ENCODE peak calls at places on chromosomes 16 and 17, in eight cellular contexts. Q is CD8-positive, alpha-beta memory T cell; P is A549; H is mesenchymal stem cell; T is stomach; W is uterus; A is MM.1S; K is upper lobe of right lung. S is an unnamed sample.

GRCh38 chr17:42827472-42827871 is 3.4 kb upstream of the BECN1 start:
- DNase-seq in Q (no peak), P (no peak), H (no peak), T (no peak), W (no peak), A (no peak), K (no peak), S (no peak)

GRCh38 chr17:70552982-70553334 is 383.6 kb downstream of the KCNJ2 start:
- DNase-seq in Q (no peak), P (no peak), H (no peak), T (no peak), W (no peak), A (no peak), K (no peak), S (no peak)

GRCh38 chr17:19937522-19937921 is 40.1 kb downstream of the AKAP10 start:
- DNase-seq in Q (no peak), P (no peak), H (peak; percentile 38), T (no peak), W (no peak), A (no peak), K (no peak), S (no peak)

GRCh38 chr17:71427801-71428200 is 693.0 kb upstream of the SOX9 start:
- DNase-seq in Q (no peak), P (no peak), H (peak; percentile 53), T (no peak), W (no peak), A (no peak), K (no peak), S (no peak)

GRCh38 chr17:52721932-52722331 is 563.4 kb upstream of the CA10 start:
- DNase-seq in Q (no peak), P (no peak), H (no peak), T (no peak), W (no peak), A (no peak), K (no peak), S (no peak)

GRCh38 chr16:82082097-82082496 is 47.0 kb downstream of the HSD17B2 start:
- DNase-seq in Q (no peak), P (no peak), H (no peak), T (no peak), W (no peak), A (no peak), K (no peak), S (no peak)

GRCh38 chr16:28326881-28327610 is 34.7 kb downstream of the SBK1 start:
- DNase-seq in Q (peak; percentile 59), P (peak; percentile 91), H (peak; percentile 56), T (peak; percentile 67), W (no peak), A (peak; percentile 73), K (peak; percentile 79), S (peak; percentile 80)

GRCh38 chr17:9346296-9346926 is 229.2 kb downstream of the STX8 start:
- DNase-seq in Q (no peak), P (no peak), H (peak; percentile 94), T (no peak), W (no peak), A (no peak), K (no peak), S (no peak)

GRCh38 chr17:48100591-48101011 is 677 bp downstream of the CBX1 start:
- DNase-seq in Q (no peak), P (peak; percentile 71), H (peak; percentile 74), T (peak; percentile 46), W (peak; percentile 62), A (no peak), K (peak; percentile 76), S (peak; percentile 87)

GRCh38 chr16:1330260-1330914 is 3.1 kb upstream of the BAIAP3 start:
- DNase-seq in Q (no peak), P (no peak), H (no peak), T (no peak), W (no peak), A (peak; percentile 20), K (no peak), S (no peak)

GRCh38 chr16:55666012-55666411 is 10.2 kb downstream of the SLC6A2 start:
- DNase-seq in Q (no peak), P (no peak), H (no peak), T (no peak), W (no peak), A (no peak), K (no peak), S (no peak)

GRCh38 chr17:60077672-60078519 is 825 bp downstream of the HEATR6 start:
- DNase-seq in Q (no peak), P (no peak), H (peak; percentile 77), T (no peak), W (no peak), A (no peak), K (no peak), S (no peak)

GRCh38 chr16:81493755-81494433 is 49.3 kb downstream of the CMIP start:
- DNase-seq in Q (no peak), P (peak; percentile 83), H (peak; percentile 79), T (peak; percentile 78), W (peak; percentile 52), A (no peak), K (no peak), S (peak; percentile 95)

GRCh38 chr16:21302898-21303528 is 24.9 kb upstream of the CRYM start:
- DNase-seq in Q (no peak), P (peak; percentile 35), H (peak; percentile 74), T (no peak), W (no peak), A (no peak), K (no peak), S (no peak)

GRCh38 chr16:66366433-66367299 is at the start of gene CDH5:
- DNase-seq in Q (no peak), P (no peak), H (no peak), T (no peak), W (peak; percentile 62), A (no peak), K (peak; percentile 74), S (peak; percentile 87)

GRCh38 chr16:72162105-72162680 is 9.8 kb downstream of the PMFBP1 start:
- DNase-seq in Q (no peak), P (no peak), H (peak; percentile 3), T (no peak), W (no peak), A (no peak), K (no peak), S (no peak)

GRCh38 chr17:68909066-68909465 is 46.1 kb downstream of the ABCA8 start:
- DNase-seq in Q (no peak), P (peak; percentile 14), H (peak; percentile 98), T (no peak), W (peak; percentile 83), A (no peak), K (no peak), S (no peak)

GRCh38 chr17:68906638-68907037 is 48.6 kb downstream of the ABCA8 start:
- DNase-seq in Q (no peak), P (no peak), H (peak; percentile 16), T (no peak), W (no peak), A (peak; percentile 7), K (no peak), S (no peak)

GRCh38 chr17:68910789-68911431 is 44.3 kb downstream of the ABCA8 start:
- DNase-seq in Q (no peak), P (no peak), H (no peak), T (no peak), W (no peak), A (no peak), K (no peak), S (peak; percentile 39)

GRCh38 chr17:68908045-68908444 is 47.1 kb downstream of the ABCA8 start:
- DNase-seq in Q (no peak), P (no peak), H (no peak), T (no peak), W (no peak), A (no peak), K (no peak), S (no peak)

GRCh38 chr17:68910256-68910705 is 44.9 kb downstream of the ABCA8 start:
- DNase-seq in Q (no peak), P (no peak), H (peak; percentile 29), T (no peak), W (peak; percentile 27), A (no peak), K (no peak), S (peak; percentile 39)
- H3K27ac ChIP-seq in Q (no peak overlapping the region), P (no peak overlapping the region), H (peak overlapping the region; percentile 13), T (peak overlapping the region; percentile 70), W (peak overlapping the region; percentile 67), A (no peak overlapping the region), K (no peak overlapping the region), S (no peak overlapping the region)

DNA sequence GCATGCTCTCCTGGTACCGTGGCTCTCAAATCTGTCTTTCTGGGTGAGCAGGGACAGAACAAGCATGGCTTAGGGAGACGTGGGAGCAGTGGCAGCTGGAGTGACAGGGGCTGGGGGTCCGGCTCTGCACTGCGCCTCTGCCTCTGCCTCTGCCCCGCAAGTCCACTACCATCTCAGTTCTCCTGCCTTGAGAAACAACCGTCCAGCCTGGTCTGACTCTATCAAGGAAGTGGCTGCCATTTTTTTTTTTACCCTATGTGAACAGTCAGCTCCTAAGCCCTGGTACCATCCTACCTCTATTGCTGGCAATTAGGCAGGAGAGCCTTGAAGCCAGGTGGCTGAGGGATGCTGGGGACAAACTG is 16.1 kb downstream of the HIC1 start:
- DNase-seq in Q (no peak), P (no peak), H (no peak), T (no peak), W (no peak), A (no peak), K (no peak), S (no peak)
- H3K4me1 ChIP-seq in Q (peaks cover 29% of the 10 kb centered on the region), P (peaks cover 3% of the 10 kb centered on the region), H (peaks cover 59% of the 10 kb centered on the region), T (peaks cover 65% of the 10 kb centered on the region), W (peaks cover 19% of the 10 kb centered on the region), A (no peaks in the 10 kb centered on the region), K (peaks cover 60% of the 10 kb centered on the region), S (peaks cover 18% of the 10 kb centered on the region)

GRCh38 chr17:41548844-41549595 is 20.9 kb upstream of the KRT19 start:
- DNase-seq in Q (peak; percentile 76), P (peak; percentile 96), H (peak; percentile 95), T (peak; percentile 89), W (peak; percentile 87), A (peak; percentile 88), K (peak; percentile 92), S (peak; percentile 92)
- H3K27ac ChIP-seq in Q (peak overlapping the region; percentile 32), P (peak overlapping the region; percentile 96), H (peak overlapping the region; percentile 89), T (peak overlapping the region; percentile 76), W (peak overlapping the region; percentile 85), A (peak overlapping the region; percentile 32), K (peak overlapping the region; percentile 28), S (peak overlapping the region; percentile 62)

DNA sequence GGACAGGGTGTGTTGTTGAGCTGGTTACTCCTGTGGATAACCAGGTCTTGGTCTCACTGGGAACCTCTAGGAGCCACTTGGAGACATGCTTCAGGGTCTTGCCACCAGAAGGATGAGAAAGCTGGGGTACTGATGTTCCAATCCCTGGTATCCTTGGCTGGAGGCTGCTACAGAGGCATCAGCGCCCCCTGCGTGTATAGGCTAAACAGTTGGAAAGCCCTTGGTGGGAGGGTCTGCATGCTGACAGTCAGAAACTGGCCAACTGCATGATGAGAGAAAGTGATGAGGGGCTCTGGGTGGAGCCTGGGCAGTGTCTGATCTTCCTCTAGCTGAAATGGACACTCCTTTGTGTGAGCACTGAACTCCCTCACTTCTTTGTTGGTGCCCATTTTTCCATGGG is 536.9 kb downstream of the XYLT1 start:
- DNase-seq in Q (no peak), P (no peak), H (no peak), T (no peak), W (no peak), A (no peak), K (no peak), S (no peak)
- H3K4me1 ChIP-seq in Q (no peaks in the 10 kb centered on the region), P (no peaks in the 10 kb centered on the region), H (no peaks in the 10 kb centered on the region), T (no peaks in the 10 kb centered on the region), W (no peaks in the 10 kb centered on the region), A (no peaks in the 10 kb centered on the region), K (no peaks in the 10 kb centered on the region), S (no peaks in the 10 kb centered on the region)

GRCh38 chr17:83079340-83079747 is at the start of gene METRNL:
- DNase-seq in Q (peak; percentile 57), P (peak; percentile 77), H (peak; percentile 64), T (peak; percentile 83), W (peak; percentile 75), A (peak; percentile 65), K (peak; percentile 92), S (peak; percentile 95)
- H3K27ac ChIP-seq in Q (no peak within 1 kb of the TSS), P (peak within 1 kb of the TSS; percentile 67), H (no peak within 1 kb of the TSS), T (peak within 1 kb of the TSS; percentile 86), W (peak within 1 kb of the TSS; percentile 70), A (no peak within 1 kb of the TSS), K (peak within 1 kb of the TSS; percentile 80), S (peak within 1 kb of the TSS; percentile 63)

GRCh38 chr16:3863587-3863986 is 16.9 kb downstream of the CREBBP start:
- DNase-seq in Q (no peak), P (no peak), H (no peak), T (no peak), W (no peak), A (no peak), K (no peak), S (no peak)
- H3K4me1 ChIP-seq in Q (peaks cover 83% of the 10 kb centered on the region), P (peaks cover 5% of the 10 kb centered on the region), H (peaks cover 24% of the 10 kb centered on the region), T (peaks cover 98% of the 10 kb centered on the region), W (peaks cover 20% of the 10 kb centered on the region), A (no peaks in the 10 kb centered on the region), K (peaks cover 66% of the 10 kb centered on the region), S (peaks cover 19% of the 10 kb centered on the region)

S was measured in kidney.